ENCODE peak calls at places on chromosomes 2 and 18, in seven cellular contexts. F is activated CD4-positive, alpha-beta T cell treated with anti-CD3 and anti-CD28 coated beads, Interleukin-2, amount 50 U/mL, for 4 hours; C is activated naive CD4-positive, alpha-beta T cell treated with anti-CD3 and anti-CD28 coated beads for 36 hours; B is Calu3; V is stimulated activated CD4-positive, alpha-beta T cell treated with anti-CD3 and anti-CD28 coated beads, Interleukin-2, amount 100 ng/mL, for 48 hours; I is Jurkat, Clone E6-1; R is IMR-90. O is an unnamed sample.
A peak's percentile ranks its signal among the peaks of the same experiment; 100 is the strongest.

GRCh38 chr2:54629914-54630609 is 93.4 kb upstream of the EML6 start:
- DNase-seq in V (no peak), I (no peak), F (no peak), C (peak; percentile 42), R (peak; percentile 66), B (peak; percentile 80), O (peak; percentile 67)

GRCh38 chr2:241808701-241809382 is at the start of gene NEU4:
- DNase-seq in R (no peak), F (no peak), C (no peak), I (no peak), V (no peak), B (no peak), O (no peak)

GRCh38 chr2:162581931-162582330 is 238.0 kb downstream of the GCA start:
- DNase-seq in I (no peak), F (no peak), B (no peak), R (no peak), V (no peak), C (no peak), O (no peak)

GRCh38 chr2:26384183-26384582 is 17.5 kb upstream of the DRC1 start:
- DNase-seq in F (no peak), V (no peak), I (no peak), R (no peak), C (no peak), B (no peak), O (no peak)

GRCh38 chr2:127254386-127254981 is 34.4 kb upstream of the CYP27C1 start:
- DNase-seq in B (peak; percentile 45), F (no peak), I (no peak), C (no peak), R (peak; percentile 10), V (no peak), O (no peak)

GRCh38 chr2:96361751-96362150 is 26.2 kb downstream of the NCAPH start:
- DNase-seq in B (no peak), C (no peak), F (no peak), R (no peak), V (no peak), I (no peak), O (no peak)

GRCh38 chr2:240508832-240509545 is 48.8 kb downstream of the ANKMY1 start:
- DNase-seq in V (no peak), F (no peak), I (no peak), R (no peak), C (no peak), B (no peak), O (no peak)

GRCh38 chr2:36618381-36618780 is 20.4 kb upstream of the FEZ2 start:
- DNase-seq in F (no peak), V (no peak), B (peak; percentile 63), C (peak; percentile 47), R (peak; percentile 82), I (peak; percentile 42), O (peak; percentile 45)

GRCh38 chr2:95346236-95346737 is 49.1 kb downstream of the KCNIP3 start:
- DNase-seq in V (peak; percentile 4), R (peak; percentile 29), I (no peak), C (no peak), B (peak; percentile 64), F (no peak), O (peak; percentile 13)

GRCh38 chr2:237677951-237678481 is 50.6 kb downstream of the LRRFIP1 start:
- DNase-seq in B (no peak), C (no peak), F (no peak), I (no peak), V (no peak), R (peak; percentile 95), O (no peak)

GRCh38 chr2:174145827-174146226 is 102.5 kb downstream of the OLA1 start:
- DNase-seq in C (no peak), I (peak; percentile 7), R (no peak), V (no peak), F (no peak), B (no peak), O (no peak)

GRCh38 chr2:118495278-118495677 is 352.2 kb downstream of the EN1 start:
- DNase-seq in R (no peak), I (no peak), B (no peak), V (no peak), F (no peak), C (no peak), O (no peak)

GRCh38 chr2:167832840-167833239 is 414.6 kb downstream of the STK39 start:
- DNase-seq in C (no peak), V (no peak), I (no peak), R (no peak), B (no peak), F (no peak), O (no peak)

GRCh38 chr2:174120346-174120745 is 128.0 kb downstream of the OLA1 start:
- DNase-seq in B (peak; percentile 36), F (no peak), I (no peak), V (peak; percentile 3), R (peak; percentile 47), C (peak; percentile 63), O (peak; percentile 68)

GRCh38 chr2:112685167-112685884 is 35.5 kb upstream of the NT5DC4 start:
- DNase-seq in R (no peak), I (no peak), B (no peak), C (no peak), V (no peak), F (no peak), O (no peak)

GRCh38 chr2:240149943-240150784 is 9.7 kb upstream of the OTOS start:
- DNase-seq in B (peak; percentile 64), R (peak; percentile 22), C (peak; percentile 44), V (peak; percentile 34), F (peak; percentile 14), I (no peak), O (peak; percentile 45)

GRCh38 chr2:218570850-218571249 is 2.2 kb downstream of the CNOT9 start:
- DNase-seq in C (no peak), B (no peak), F (no peak), V (no peak), I (no peak), R (peak; percentile 66), O (no peak)

GRCh38 chr2:36965751-36966369 is 476 bp downstream of the STRN start:
- DNase-seq in C (peak; percentile 39), F (no peak), V (peak; percentile 32), I (no peak), B (peak; percentile 39), R (no peak), O (peak; percentile 42)

GRCh38 chr18:12766986-12767433 is 64.2 kb downstream of the PSMG2 start:
- DNase-seq in C (no peak), V (no peak), B (no peak), R (no peak), I (no peak), F (no peak), O (no peak)